ENCODE peak calls at places on chromosomes 16 and 17, in eight cellular contexts. I is mesenchymal stem cell; H is colonic mucosa; W is activated CD8-positive, alpha-beta T cell treated with anti-CD3 and anti-CD28 coated beads for 36 hours; R is progenitor cell of endocrine pancreas; J is NT2/D1; F is MM.1S; A is left colon. N is an unnamed sample.
A peak's percentile ranks its signal among the peaks of the same experiment; 100 is the strongest.

GRCh38 chr16:87947356-87948118 is 3.7 kb upstream of the BANP start:
- DNase-seq in I (no peak), J (no peak), H (no peak), R (no peak), A (no peak), W (no peak), F (no peak), N (no peak)

GRCh38 chr17:19281161-19281560 is 44.0 kb downstream of the EPN2 start:
- DNase-seq in J (no peak), W (no peak), H (no peak), A (no peak), F (no peak), R (no peak), I (no peak), N (no peak)

GRCh38 chr17:37273419-37274051 is 102.2 kb upstream of the C17orf78 start:
- DNase-seq in F (no peak), R (no peak), H (no peak), A (no peak), J (no peak), W (no peak), I (peak; percentile 99), N (no peak)

GRCh38 chr17:69597898-69598692 is 183.6 kb downstream of the MAP2K6 start:
- DNase-seq in F (no peak), J (no peak), H (no peak), W (no peak), R (no peak), I (peak; percentile 77), A (no peak), N (peak; percentile 65)

GRCh38 chr17:69729937-69730336 is 315.4 kb downstream of the MAP2K6 start:
- DNase-seq in R (no peak), J (no peak), W (no peak), H (no peak), F (no peak), A (no peak), I (no peak), N (peak; percentile 67)

GRCh38 chr17:32746280-32746679 is 130.6 kb downstream of the MYO1D start:
- DNase-seq in F (no peak), I (no peak), R (no peak), J (no peak), A (no peak), W (no peak), H (no peak), N (no peak)

GRCh38 chr16:53945996-53946395 is 242.0 kb downstream of the FTO start:
- DNase-seq in R (no peak), A (no peak), F (no peak), W (no peak), I (peak; percentile 68), J (peak; percentile 23), H (no peak), N (peak; percentile 37)

GRCh38 chr17:51650202-51650601 is 389.9 kb downstream of the UTP18 start:
- DNase-seq in R (no peak), F (no peak), W (no peak), A (no peak), H (no peak), I (no peak), J (no peak), N (no peak)

GRCh38 chr16:18800674-18801196 is 614 bp downstream of the ARL6IP1 start:
- DNase-seq in R (no peak), J (no peak), W (no peak), H (peak; percentile 39), F (no peak), A (peak; percentile 33), I (peak; percentile 44), N (peak; percentile 55)

GRCh38 chr17:17356149-17356930 is 53.2 kb downstream of the NT5M start:
- DNase-seq in H (peak; percentile 76), R (peak; percentile 67), A (peak; percentile 76), J (peak; percentile 66), I (peak; percentile 82), W (peak; percentile 85), F (peak; percentile 70), N (peak; percentile 70)

GRCh38 chr17:65314212-65314611 is 177.0 kb downstream of the RGS9 start:
- DNase-seq in I (no peak), W (peak; percentile 28), F (no peak), A (no peak), R (no peak), J (no peak), H (no peak), N (no peak)

GRCh38 chr16:53666816-53667415 is 36.7 kb downstream of the RPGRIP1L start:
- DNase-seq in H (no peak), W (no peak), A (no peak), R (no peak), F (no peak), J (no peak), I (no peak), N (peak; percentile 9)

GRCh38 chr17:8803531-8804416 is 4.6 kb upstream of the MFSD6L start:
- DNase-seq in F (no peak), H (peak; percentile 14), W (peak; percentile 25), R (no peak), A (no peak), J (no peak), I (no peak), N (no peak)

GRCh38 chr16:10740845-10741208 is 2.8 kb upstream of the NUBP1 start:
- DNase-seq in J (no peak), R (no peak), I (no peak), F (no peak), A (no peak), H (no peak), W (no peak), N (no peak)

GRCh38 chr16:85104821-85105391 is 7.4 kb downstream of the CIBAR2 start:
- DNase-seq in I (no peak), W (peak; percentile 28), F (no peak), A (no peak), J (no peak), R (no peak), H (no peak), N (no peak)

GRCh38 chr17:48725294-48726064 is 2.5 kb downstream of the PRAC2 start:
- DNase-seq in F (no peak), W (no peak), H (peak; percentile 38), J (no peak), I (peak; percentile 7), R (no peak), A (no peak), N (no peak)

GRCh38 chr17:978110-979093 is 1.2 kb downstream of the NXN start:
- DNase-seq in I (peak; percentile 68), W (no peak), F (no peak), H (no peak), A (no peak), J (no peak), R (peak; percentile 36), N (no peak)

GRCh38 chr16:87854053-87854906 is 15.0 kb downstream of the SLC7A5 start:
- DNase-seq in H (no peak), F (no peak), J (no peak), I (no peak), A (peak; percentile 49), W (peak; percentile 53), R (no peak), N (no peak)

GRCh38 chr16:6646891-6647290 is 685.8 kb upstream of the RBFOX1 start:
- DNase-seq in J (no peak), A (no peak), I (no peak), R (no peak), H (no peak), F (no peak), W (no peak), N (no peak)

GRCh38 chr16:78675312-78675711 is 575.9 kb downstream of the WWOX start:
- DNase-seq in A (no peak), I (peak; percentile 93), J (no peak), F (no peak), R (no peak), W (no peak), H (no peak), N (peak; percentile 57)

GRCh38 chr16:30187971-30188561 is 4.7 kb downstream of the CORO1A start:
- DNase-seq in R (no peak), A (no peak), I (no peak), F (no peak), H (no peak), J (no peak), W (no peak), N (no peak)

GRCh38 chr16:49621240-49622083 is 234.4 kb downstream of the ZNF423 start:
- DNase-seq in H (no peak), I (peak; percentile 44), J (no peak), A (no peak), F (no peak), W (no peak), R (no peak), N (no peak)

GRCh38 chr16:11604783-11605563 is 18.3 kb upstream of the LITAF start:
- DNase-seq in J (no peak), H (peak; percentile 62), W (no peak), I (peak; percentile 86), F (no peak), A (peak; percentile 60), R (no peak), N (peak; percentile 73)

GRCh38 chr17:46943511-46944393 is 20.8 kb downstream of the GOSR2 start:
- DNase-seq in J (no peak), H (no peak), F (no peak), R (no peak), I (peak; percentile 69), A (peak; percentile 24), W (peak; percentile 41), N (peak; percentile 61)

GRCh38 chr17:76408037-76408849 is 23.8 kb downstream of the SPHK1 start:
- DNase-seq in I (peak; percentile 52), R (peak; percentile 51), F (peak; percentile 65), A (peak; percentile 82), H (peak; percentile 78), J (no peak), W (peak; percentile 81), N (peak; percentile 21)

GRCh38 chr17:50865868-50866260 is 290 bp downstream of the TOB1 start:
- DNase-seq in J (peak; percentile 22), I (no peak), A (no peak), F (no peak), W (no peak), H (no peak), R (no peak), N (no peak)

GRCh38 chr17:80000955-80001354 is 34.7 kb downstream of the TBC1D16 start:
- DNase-seq in I (no peak), A (no peak), W (no peak), F (no peak), H (no peak), J (no peak), R (no peak), N (no peak)

GRCh38 chr16:8878523-8878911 is 3.6 kb upstream of the LITAFD start:
- DNase-seq in A (no peak), W (no peak), R (no peak), H (no peak), I (peak; percentile 95), F (no peak), J (no peak), N (peak; percentile 78)

GRCh38 chr17:31581022-31581483 is 189.6 kb downstream of the RAB11FIP4 start:
- DNase-seq in R (no peak), F (no peak), W (no peak), A (peak; percentile 63), J (no peak), I (peak; percentile 40), H (no peak), N (peak; percentile 81)

GRCh38 chr17:7475764-7476422 is 3.5 kb downstream of the ZBTB4 start:
- DNase-seq in I (peak; percentile 54), F (no peak), A (no peak), J (no peak), W (peak; percentile 39), H (peak; percentile 32), R (no peak), N (peak; percentile 86)

GRCh38 chr16:50809561-50809960 is 67.7 kb downstream of the CYLD start:
- DNase-seq in R (no peak), W (no peak), A (no peak), I (no peak), F (no peak), H (no peak), J (no peak), N (no peak)

GRCh38 chr17:45298546-45299285 is 18.1 kb downstream of the MAP3K14 start:
- DNase-seq in R (no peak), I (no peak), J (no peak), F (no peak), W (no peak), H (no peak), A (no peak), N (peak; percentile 56)